ENCODE peak calls at places on chromosomes 4 and X, in six cellular contexts. T is activated CD4-positive, alpha-beta T cell treated with anti-CD3 and anti-CD28 coated beads for 48 hours; J is transverse colon; C is effector memory CD8-positive, alpha-beta T cell; R is NCI-H2081; B is coronary artery. L is an unnamed sample.

GRCh38 chr4:76213415-76214268 is at the start of gene SCARB2:
- DNase-seq in B (peak), T (peak), C (peak), J (peak), R (peak), L (peak)

GRCh38 chr4:112766422-112766821 is 129.5 kb downstream of the LARP7 start:
- DNase-seq in R (no peak), T (peak), C (no peak), J (no peak), B (no peak), L (no peak)

GRCh38 chrX:25596881-25597280 is 541.3 kb upstream of the MAGEB18 start:
- DNase-seq in C (no peak), B (no peak), R (no peak), T (no peak), J (no peak), L (no peak)

GRCh38 chr4:154626793-154627484 is 14.5 kb upstream of the FGG start:
- DNase-seq in B (no peak), T (peak), J (peak), C (no peak), R (no peak), L (peak)

GRCh38 chrX:112642349-112642748 is 37.4 kb downstream of the LHFPL1 start:
- DNase-seq in B (no peak), T (peak), C (no peak), J (peak), R (peak), L (peak)

GRCh38 chr4:6374575-6374974 is 97.8 kb downstream of the PPP2R2C start:
- DNase-seq in B (no peak), R (no peak), C (no peak), T (no peak), J (no peak), L (no peak)

GRCh38 chr4:153067376-153067775 is 131.3 kb downstream of the FHDC1 start:
- DNase-seq in T (no peak), R (no peak), C (no peak), J (peak), B (no peak), L (no peak)

GRCh38 chrX:152658302-152658701 is 20.6 kb downstream of the GABRQ start:
- DNase-seq in R (no peak), C (no peak), J (no peak), B (peak), T (no peak), L (no peak)

GRCh38 chr4:8048856-8049686 is 109.4 kb upstream of the AFAP1 start:
- DNase-seq in B (no peak), T (no peak), J (no peak), R (no peak), C (no peak), L (no peak)

GRCh38 chr4:5708171-5708828 is at the start of gene EVC2:
- DNase-seq in R (no peak), J (peak), T (peak), C (no peak), B (peak), L (peak)

GRCh38 chrX:794311-794710 is 163.7 kb downstream of the SHOX start:
- DNase-seq in R (no peak), T (no peak), J (no peak), B (no peak), C (no peak), L (no peak)

GRCh38 chrX:103704863-103705262 is 5.8 kb upstream of the TMEM31 start:
- DNase-seq in J (no peak), C (no peak), R (no peak), B (no peak), T (no peak), L (no peak)

GRCh38 chr4:113476800-113477199 is 284.7 kb downstream of the CAMK2D start:
- DNase-seq in B (no peak), R (no peak), T (peak), J (no peak), C (no peak), L (no peak)

GRCh38 chr4:140085062-140085622 is 68.8 kb downstream of the MAML3 start:
- DNase-seq in J (no peak), R (no peak), C (no peak), T (no peak), B (no peak), L (no peak)